ENCODE peak calls at places on chromosomes 6 and 20, in eight cellular contexts. Z is PC-3, W is HAP-1, Q is sigmoid colon, D is lower lobe of right lung, J is stomach, V is pancreas, S is thyroid gland. U is an unnamed sample.

GRCh38 chr20:32522775-32523612 is 62.1 kb downstream of the NOL4L start:
- DNase-seq in W (no peak), Q (no peak), Z (no peak), S (no peak), D (peak; percentile 31), J (no peak), V (no peak), U (no peak)

GRCh38 chr6:52617087-52617486 is 40.2 kb upstream of the TRAM2 start:
- DNase-seq in V (no peak), Z (no peak), J (no peak), D (no peak), S (peak; percentile 48), Q (no peak), W (no peak), U (no peak)

GRCh38 chr6:95203153-95203754 is 374.1 kb upstream of the MANEA start:
- DNase-seq in W (peak; percentile 70), S (peak; percentile 6), J (no peak), Z (peak; percentile 47), D (no peak), Q (no peak), V (no peak), U (peak; percentile 56)

GRCh38 chr6:153087436-153087835 is 43.6 kb downstream of the RGS17 start:
- DNase-seq in S (no peak), D (no peak), W (no peak), Z (no peak), Q (no peak), V (no peak), J (no peak), U (no peak)

GRCh38 chr20:14295812-14296211 is 41.6 kb downstream of the FLRT3 start:
- DNase-seq in S (no peak), J (no peak), V (no peak), W (no peak), D (no peak), Z (no peak), Q (no peak), U (no peak)

GRCh38 chr6:125230674-125231073 is 71.1 kb downstream of the HDDC2 start:
- DNase-seq in W (no peak), S (no peak), V (no peak), Q (no peak), D (no peak), J (no peak), Z (no peak), U (peak; percentile 25)

GRCh38 chr20:62550087-62550565 is 74.3 kb upstream of the GATA5 start:
- DNase-seq in W (no peak), Q (peak; percentile 87), J (no peak), Z (no peak), V (no peak), S (peak; percentile 26), D (no peak), U (peak; percentile 94)

GRCh38 chr6:37099442-37099841 is 70.5 kb upstream of the PIM1 start:
- DNase-seq in J (no peak), W (no peak), Z (peak; percentile 66), S (no peak), D (no peak), Q (no peak), V (no peak), U (no peak)

GRCh38 chr6:132715204-132715603 is 1.3 kb upstream of the VNN1 start:
- DNase-seq in D (no peak), Z (peak; percentile 72), W (peak; percentile 27), S (peak; percentile 1), J (peak; percentile 61), V (peak; percentile 11), Q (no peak), U (peak; percentile 92)

GRCh38 chr6:56515081-56515905 is 127.4 kb downstream of the DST start:
- DNase-seq in V (no peak), S (no peak), D (no peak), J (no peak), Z (no peak), Q (no peak), W (no peak), U (no peak)

GRCh38 chr6:136873733-136874132 is 48.4 kb upstream of the SLC35D3 start:
- DNase-seq in J (no peak), Q (no peak), D (no peak), Z (no peak), S (no peak), W (no peak), V (no peak), U (no peak)

GRCh38 chr6:99711302-99711701 is 104.7 kb downstream of the PRDM13 start:
- DNase-seq in W (no peak), Z (no peak), V (no peak), J (no peak), Q (no peak), S (no peak), D (no peak), U (no peak)

GRCh38 chr20:3980260-3981131 is 34.9 kb downstream of the RNF24 start:
- DNase-seq in Q (no peak), D (no peak), J (no peak), Z (peak; percentile 53), W (no peak), V (no peak), S (no peak), U (peak; percentile 68)

GRCh38 chr20:36496707-36497669 is 44.3 kb upstream of the MYL9 start:
- DNase-seq in V (no peak), Z (no peak), D (no peak), S (no peak), Q (peak; percentile 38), J (no peak), W (no peak), U (no peak)

GRCh38 chr20:36490191-36490590 is 51.1 kb upstream of the MYL9 start:
- DNase-seq in V (no peak), J (no peak), W (no peak), Q (no peak), Z (no peak), S (no peak), D (no peak), U (peak; percentile 28)

GRCh38 chr20:36493801-36494114 is 47.6 kb upstream of the MYL9 start:
- DNase-seq in Z (no peak), W (no peak), D (no peak), S (peak; percentile 86), V (no peak), J (peak; percentile 41), Q (peak; percentile 94), U (no peak)

GRCh38 chr20:36493013-36493800 is 48.1 kb upstream of the MYL9 start:
- DNase-seq in S (no peak), Q (no peak), D (no peak), J (no peak), W (peak; percentile 30), Z (peak; percentile 12), V (no peak), U (no peak)

GRCh38 chr20:36491901-36492617 is 49.3 kb upstream of the MYL9 start:
- DNase-seq in Q (no peak), W (no peak), Z (no peak), J (no peak), S (no peak), V (no peak), D (peak; percentile 57), U (no peak)
- H3K4me1 ChIP-seq in Q (no peaks in the 10 kb centered on the region), W (no peaks in the 10 kb centered on the region), Z (no peaks in the 10 kb centered on the region), J (peaks cover 26% of the 10 kb centered on the region), S (peaks cover 25% of the 10 kb centered on the region), V (no peaks in the 10 kb centered on the region), D (peaks cover 47% of the 10 kb centered on the region), U (peaks cover 8% of the 10 kb centered on the region)

GRCh38 chr20:44483112-44483511 is 7.4 kb downstream of the TTPAL start:
- DNase-seq in W (no peak), S (no peak), J (no peak), Z (no peak), D (no peak), V (no peak), Q (no peak), U (no peak)
- H3K36me3 ChIP-seq in W (peaks cover 30% of the 10 kb centered on the region), S (peaks cover 11% of the 10 kb centered on the region), J (peaks cover 84% of the 10 kb centered on the region), Z (peaks cover 25% of the 10 kb centered on the region), D (peaks cover 68% of the 10 kb centered on the region), V (peaks cover 4% of the 10 kb centered on the region), Q (peaks cover 6% of the 10 kb centered on the region), U (peaks cover 24% of the 10 kb centered on the region)

DNA sequence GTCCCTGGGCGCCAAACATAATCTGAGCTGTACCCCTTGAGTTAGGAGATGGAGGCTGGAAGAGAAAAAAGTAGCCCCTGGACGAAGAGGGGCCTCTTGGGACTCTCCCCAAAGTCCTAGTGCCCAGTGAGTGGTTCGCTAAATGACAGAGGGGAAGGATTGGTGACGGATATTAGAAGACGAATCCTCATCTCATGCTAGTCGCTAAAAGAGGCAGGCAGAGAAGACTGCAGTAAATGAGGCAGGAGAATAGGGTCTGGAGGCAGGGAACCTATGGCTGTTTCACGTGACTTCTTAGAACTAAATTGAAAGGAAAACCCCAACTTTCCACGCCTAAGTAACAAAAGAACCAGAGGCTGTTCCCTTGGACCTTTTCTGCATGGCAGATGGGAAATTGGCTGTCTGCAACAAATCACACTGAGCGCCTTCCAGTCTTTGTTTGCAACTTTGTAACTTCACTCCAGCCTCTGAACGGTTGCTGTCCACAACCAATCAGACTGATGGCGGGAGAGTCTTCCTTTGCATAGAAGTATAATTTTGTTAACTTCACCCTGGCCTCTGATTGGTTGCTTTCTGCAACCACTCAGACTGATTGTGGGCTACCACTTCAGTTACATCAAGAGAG is 730 bp upstream of the RBL1 start:
- DNase-seq in S (no peak), W (peak; percentile 17), V (no peak), Z (no peak), D (no peak), J (no peak), Q (no peak), U (no peak)
- H3K4me3 ChIP-seq in S (peak overlapping the region; percentile 10), W (peak overlapping the region; percentile 57), V (peak overlapping the region; percentile 85), Z (peak overlapping the region; percentile 72), D (peak overlapping the region; percentile 100), J (peak overlapping the region; percentile 98), Q (peak overlapping the region; percentile 80), U (peak overlapping the region; percentile 59)

GRCh38 chr20:1861996-1862664 is 33.1 kb upstream of the SIRPA start:
- DNase-seq in W (no peak), J (no peak), S (no peak), Z (no peak), Q (no peak), V (no peak), D (no peak), U (no peak)
- H3K4me1 ChIP-seq in W (no peaks in the 10 kb centered on the region), J (no peaks in the 10 kb centered on the region), S (no peaks in the 10 kb centered on the region), Z (no peaks in the 10 kb centered on the region), Q (no peaks in the 10 kb centered on the region), V (no peaks in the 10 kb centered on the region), D (no peaks in the 10 kb centered on the region), U (no peaks in the 10 kb centered on the region)

GRCh38 chr6:158063736-158064135 is 82.1 kb downstream of the SYNJ2 start:
- DNase-seq in Q (no peak), S (no peak), J (no peak), D (no peak), V (no peak), Z (no peak), W (no peak), U (no peak)
- H3K36me3 ChIP-seq in Q (peaks cover 19% of the 10 kb centered on the region), S (no peaks in the 10 kb centered on the region), J (peaks cover 51% of the 10 kb centered on the region), D (peaks cover 4% of the 10 kb centered on the region), V (peaks cover 3% of the 10 kb centered on the region), Z (peaks cover 4% of the 10 kb centered on the region), W (no peaks in the 10 kb centered on the region), U (no peaks in the 10 kb centered on the region)

GRCh38 chr20:41031243-41031619 is 2.6 kb downstream of the TOP1 start:
- DNase-seq in S (no peak), D (no peak), W (no peak), J (no peak), Q (no peak), Z (no peak), V (no peak), U (no peak)
- H3K4me3 ChIP-seq in S (no peak overlapping the region), D (peak overlapping the region; percentile 96), W (no peak overlapping the region), J (peak overlapping the region; percentile 96), Q (peak overlapping the region; percentile 100), Z (peak overlapping the region; percentile 75), V (no peak overlapping the region), U (peak overlapping the region; percentile 91)

DNA sequence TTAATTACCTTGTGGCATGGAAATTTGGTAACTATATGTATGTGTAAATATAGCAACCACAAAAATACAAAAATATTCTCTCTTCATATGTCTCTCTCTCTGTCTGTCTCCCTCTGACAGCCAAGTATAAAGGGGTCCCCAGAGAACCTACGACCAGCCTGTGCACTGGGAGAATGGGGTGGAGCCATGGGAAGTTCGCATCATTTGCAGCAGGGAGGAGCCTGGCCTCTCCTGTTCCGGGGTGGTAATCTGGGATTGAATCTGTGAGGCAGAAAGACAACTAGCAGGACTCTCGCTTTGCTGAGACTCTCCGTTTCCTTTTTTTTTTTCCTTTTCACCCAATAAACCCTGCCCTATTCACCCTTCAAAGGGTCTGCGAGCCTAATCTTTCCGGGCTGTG is 1109.1 kb downstream of the HACE1 start:
- DNase-seq in Z (no peak), Q (no peak), V (no peak), D (no peak), J (no peak), W (no peak), S (no peak), U (no peak)
- H3K4me1 ChIP-seq in Z (no peaks in the 10 kb centered on the region), Q (no peaks in the 10 kb centered on the region), V (no peaks in the 10 kb centered on the region), D (no peaks in the 10 kb centered on the region), J (no peaks in the 10 kb centered on the region), W (no peaks in the 10 kb centered on the region), S (no peaks in the 10 kb centered on the region), U (no peaks in the 10 kb centered on the region)